ENCODE peak calls at places on chromosomes 1 and 21, in eight cellular contexts. H is fibroblast of lung; Y is CD4-positive, alpha-beta T cell; O is AG04450; G is right lobe of liver; R is GM23248; Q is cardiac muscle cell; B is hepatocyte. I is an unnamed sample.

GRCh38 chr1:71787699-71788098 is 494.6 kb downstream of the NEGR1 start:
- DNase-seq in H (no peak), Y (no peak), O (no peak), G (no peak), R (no peak), Q (peak), B (no peak), I (no peak)

GRCh38 chr1:71298633-71299032 is 217.8 kb upstream of the ZRANB2 start:
- DNase-seq in H (peak), Y (no peak), O (no peak), G (no peak), R (peak), Q (peak), B (no peak), I (no peak)

GRCh38 chr1:165152727-165153126 is 203.8 kb downstream of the LMX1A start:
- DNase-seq in H (no peak), Y (no peak), O (no peak), G (no peak), R (no peak), Q (no peak), B (peak), I (no peak)

GRCh38 chr1:117928881-117929339 is 511 bp downstream of the GDAP2 start:
- DNase-seq in H (peak), Y (peak), O (peak), G (peak), R (peak), Q (peak), B (peak), I (peak)

GRCh38 chr1:167221126-167221803 is 579 bp downstream of the POU2F1 start:
- DNase-seq in H (no peak), Y (no peak), O (no peak), G (no peak), R (peak), Q (peak), B (peak), I (no peak)

GRCh38 chr1:242239394-242239793 is 240.5 kb upstream of the MAP1LC3C start:
- DNase-seq in H (no peak), Y (no peak), O (no peak), G (no peak), R (no peak), Q (no peak), B (no peak), I (no peak)

GRCh38 chr1:28812669-28813468 is 899 bp downstream of the OPRD1 start:
- DNase-seq in H (no peak), Y (no peak), O (no peak), G (no peak), R (no peak), Q (no peak), B (no peak), I (no peak)

GRCh38 chr1:78054559-78054958 is 8.8 kb downstream of the GIPC2 start:
- DNase-seq in H (peak), Y (no peak), O (no peak), G (no peak), R (peak), Q (peak), B (no peak), I (no peak)

GRCh38 chr1:1517973-1518620 is 6.1 kb downstream of the ATAD3A start:
- DNase-seq in H (no peak), Y (no peak), O (no peak), G (no peak), R (no peak), Q (no peak), B (no peak), I (no peak)

GRCh38 chr1:7581754-7582264 is 189.3 kb upstream of the VAMP3 start:
- DNase-seq in H (no peak), Y (no peak), O (no peak), G (no peak), R (peak), Q (peak), B (no peak), I (no peak)

GRCh38 chr21:45026066-45026745 is 48.2 kb upstream of the ADARB1 start:
- DNase-seq in H (no peak), Y (no peak), O (no peak), G (no peak), R (no peak), Q (no peak), B (no peak), I (no peak)
- H3K27ac ChIP-seq in H (no peak), Y (no peak), O (no peak), G (no peak), R (no peak), Q (no peak), B (no peak), I (no peak)

DNA sequence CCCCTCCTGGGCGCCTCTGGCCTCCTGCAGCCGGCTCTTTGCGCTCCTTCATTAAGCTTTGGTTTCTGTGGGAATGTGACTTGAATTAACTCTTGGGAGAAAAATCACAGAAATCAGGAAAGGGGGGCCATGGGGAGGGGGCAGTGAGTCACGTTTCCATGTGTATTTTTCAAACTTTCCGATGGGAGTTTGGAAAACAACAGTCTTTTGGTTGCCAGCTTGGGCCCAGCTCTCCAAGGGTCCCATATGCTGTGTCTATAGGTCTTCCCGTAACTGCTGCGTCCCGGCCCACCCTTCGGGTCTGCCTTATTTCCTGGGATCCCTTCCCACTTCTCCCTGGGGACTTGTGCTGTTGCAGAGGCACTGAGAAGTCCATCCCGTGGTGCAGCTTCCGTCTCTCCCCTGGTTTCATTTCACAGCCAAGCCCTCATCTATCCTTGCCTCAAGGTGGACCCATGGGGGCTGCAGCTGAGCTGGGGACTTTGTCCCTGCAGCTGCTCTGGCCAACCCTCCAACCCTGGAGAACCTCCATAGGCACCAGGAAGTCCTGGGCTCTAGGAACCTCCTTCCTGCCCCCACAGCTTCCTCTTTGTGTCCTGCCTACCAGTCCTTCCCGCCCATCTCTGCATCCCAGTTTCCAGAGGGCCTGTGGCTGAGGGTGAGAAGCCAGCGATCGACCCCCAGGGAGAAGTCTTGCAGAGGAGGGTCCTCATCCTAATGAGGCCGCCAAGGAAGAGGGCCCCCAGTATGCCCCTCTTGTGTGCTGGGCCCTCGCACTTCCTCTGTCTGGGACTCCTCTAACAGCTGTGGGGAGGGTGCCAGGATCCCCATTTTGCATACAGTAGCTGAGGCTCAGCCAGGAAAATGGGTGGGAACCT is 11.6 kb upstream of the LMNA start:
- DNase-seq in H (peak), Y (no peak), O (no peak), G (no peak), R (peak), Q (peak), B (no peak), I (no peak)
- H3K27ac ChIP-seq in H (peak), Y (no peak), O (peak), G (no peak), R (peak), Q (peak), B (peak), I (peak)

GRCh38 chr1:198667796-198668195 is 29.0 kb downstream of the PTPRC start:
- DNase-seq in H (peak), Y (no peak), O (no peak), G (no peak), R (no peak), Q (no peak), B (no peak), I (no peak)

GRCh38 chr1:198667186-198667585 is 28.3 kb downstream of the PTPRC start:
- DNase-seq in H (no peak), Y (no peak), O (no peak), G (no peak), R (peak), Q (no peak), B (no peak), I (no peak)

GRCh38 chr1:198671136-198671535 is 32.3 kb downstream of the PTPRC start:
- DNase-seq in H (no peak), Y (no peak), O (no peak), G (no peak), R (no peak), Q (no peak), B (no peak), I (no peak)

GRCh38 chr1:198669771-198670170 is 30.9 kb downstream of the PTPRC start:
- DNase-seq in H (no peak), Y (no peak), O (no peak), G (no peak), R (no peak), Q (no peak), B (no peak), I (no peak)

GRCh38 chr1:198669023-198669698 is 30.3 kb downstream of the PTPRC start:
- DNase-seq in H (peak), Y (peak), O (peak), G (no peak), R (peak), Q (peak), B (peak), I (peak)
- H3K27ac ChIP-seq in H (peak), Y (peak), O (peak), G (no peak), R (peak), Q (no peak), B (no peak), I (no peak)

DNA sequence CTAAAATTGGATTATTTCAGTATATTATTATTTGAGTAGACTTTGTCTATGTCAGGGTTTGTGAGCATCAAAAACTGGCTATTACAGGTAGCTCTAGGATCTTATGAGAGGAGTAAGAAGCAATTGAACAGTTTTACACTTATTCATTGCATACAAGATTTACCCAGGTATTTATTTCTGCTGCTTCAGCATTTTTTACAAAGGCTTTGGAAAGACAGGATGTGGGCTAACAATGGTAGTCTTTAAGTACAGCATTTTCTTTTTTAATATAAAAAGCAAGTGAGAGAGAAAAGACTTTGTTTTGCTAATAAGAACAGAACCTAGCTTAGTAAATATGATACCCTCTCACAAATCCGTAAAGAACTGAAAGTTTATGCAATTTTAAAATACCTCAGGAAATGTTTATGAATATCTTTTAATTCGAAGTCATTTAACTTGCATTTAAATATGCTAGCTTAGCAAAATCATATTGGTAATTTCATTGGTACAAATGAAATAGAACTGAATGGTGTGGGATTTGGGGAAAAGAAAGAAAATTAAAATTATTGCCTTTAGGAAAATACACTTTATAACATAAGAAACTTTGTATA is 32.1 kb upstream of the RGS18 start:
- DNase-seq in H (no peak), Y (no peak), O (no peak), G (no peak), R (no peak), Q (no peak), B (no peak), I (no peak)
- H3K27ac ChIP-seq in H (no peak), Y (no peak), O (no peak), G (no peak), R (no peak), Q (no peak), B (no peak), I (no peak)

GRCh38 chr1:40895601-40896000 is 33.4 kb upstream of the CITED4 start:
- DNase-seq in H (no peak), Y (no peak), O (no peak), G (no peak), R (no peak), Q (no peak), B (no peak), I (no peak)
- H3K27ac ChIP-seq in H (no peak), Y (no peak), O (no peak), G (no peak), R (no peak), Q (no peak), B (no peak), I (no peak)

GRCh38 chr1:158024737-158025136 is 31.3 kb downstream of the KIRREL1 start:
- DNase-seq in H (no peak), Y (no peak), O (no peak), G (no peak), R (no peak), Q (no peak), B (no peak), I (no peak)
- H3K27ac ChIP-seq in H (no peak), Y (no peak), O (peak), G (no peak), R (no peak), Q (no peak), B (no peak), I (peak)

DNA sequence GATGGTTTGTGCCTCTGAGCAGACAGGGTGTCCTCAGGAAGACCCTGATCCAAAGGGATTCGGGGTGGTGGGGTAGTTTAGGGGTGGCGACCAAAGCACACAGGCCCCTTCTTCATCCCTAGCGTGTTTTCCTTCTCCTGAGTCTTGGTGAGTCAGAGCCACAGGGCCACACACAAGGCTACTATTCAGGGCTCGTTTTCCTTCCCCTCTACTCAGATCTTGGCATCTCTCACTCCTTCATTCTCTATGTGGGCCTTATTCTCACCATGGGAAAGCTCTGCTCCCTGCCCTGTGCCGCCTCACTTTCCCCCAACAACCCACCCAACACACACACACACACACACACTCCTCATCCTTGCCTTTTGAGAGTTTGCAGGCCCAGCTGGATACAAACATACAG is 43.6 kb upstream of the WNT2B start:
- DNase-seq in H (peak), Y (no peak), O (no peak), G (no peak), R (peak), Q (peak), B (no peak), I (no peak)
- H3K27ac ChIP-seq in H (peak), Y (no peak), O (peak), G (no peak), R (peak), Q (no peak), B (peak), I (no peak)

DNA sequence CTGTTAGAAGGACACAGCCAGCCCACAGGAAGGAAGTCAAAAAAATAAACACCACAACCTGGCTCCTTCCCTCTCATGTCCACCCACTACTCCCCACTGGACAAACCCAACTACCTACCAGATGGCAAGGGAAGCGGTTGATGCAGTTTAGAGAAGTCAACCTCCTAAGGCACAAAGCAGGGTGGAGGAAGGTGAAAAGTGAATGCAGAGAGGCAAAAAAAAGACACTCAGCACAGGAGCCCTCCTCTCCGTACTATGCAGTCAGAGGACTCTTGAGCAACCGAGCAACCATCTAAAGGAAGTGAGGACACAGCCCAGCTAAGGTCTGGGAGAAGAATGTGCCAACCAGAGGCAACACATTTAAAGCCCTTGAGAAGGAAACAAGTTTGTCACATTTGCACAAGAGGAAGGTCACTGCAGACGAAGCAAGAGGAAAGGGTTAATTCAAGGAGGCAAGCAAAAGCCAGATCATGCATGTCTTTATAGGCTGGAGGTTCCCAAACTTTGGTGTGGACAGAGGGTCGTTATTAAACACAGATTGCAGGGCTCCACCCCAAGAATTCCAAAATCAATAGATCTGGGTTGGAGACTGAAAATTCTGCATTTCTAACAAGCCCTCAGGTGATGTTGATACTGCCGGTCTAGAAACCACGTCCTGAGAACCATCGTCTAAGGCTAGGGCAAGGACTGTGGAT is 19.8 kb downstream of the TP53BP2 start:
- DNase-seq in H (no peak), Y (no peak), O (no peak), G (no peak), R (peak), Q (peak), B (no peak), I (no peak)
- H3K27ac ChIP-seq in H (no peak), Y (no peak), O (no peak), G (no peak), R (no peak), Q (peak), B (no peak), I (no peak)

GRCh38 chr21:41593051-41593783 is 85.3 kb upstream of the TMPRSS2 start:
- DNase-seq in H (no peak), Y (no peak), O (no peak), G (no peak), R (no peak), Q (no peak), B (peak), I (no peak)
- H3K27ac ChIP-seq in H (no peak), Y (no peak), O (no peak), G (no peak), R (no peak), Q (no peak), B (peak), I (no peak)

I was measured in RWPE1.